ENCODE peak calls at places on chromosomes 6 and 20, in five cellular contexts. Q, K, Y, V and O are unnamed samples.

GRCh38 chr6:132122871-132123270 is 171.7 kb upstream of the CCN2 start:
- DNase-seq in Q (no peak), K (no peak), Y (no peak), V (no peak), O (no peak)

GRCh38 chr6:73455865-73456629 is 4.0 kb upstream of the CGAS start:
- DNase-seq in Q (no peak), K (no peak), V (no peak), Y (no peak), O (peak; percentile 28)

GRCh38 chr6:53944538-53944937 is 149.7 kb downstream of the LRRC1 start:
- DNase-seq in Y (no peak), V (no peak), K (no peak), Q (no peak), O (no peak)

GRCh38 chr20:10604865-10605440 is 68.8 kb downstream of the JAG1 start:
- DNase-seq in Q (no peak), V (no peak), Y (no peak), K (no peak), O (no peak)

GRCh38 chr6:132789398-132789780 is 9.0 kb downstream of the SLC18B1 start:
- DNase-seq in Q (no peak), K (no peak), V (no peak), Y (no peak), O (no peak)

GRCh38 chr6:125099211-125100017 is 54.2 kb upstream of the TPD52L1 start:
- DNase-seq in V (peak; percentile 66), K (peak; percentile 60), Y (no peak), Q (no peak), O (peak; percentile 18)

GRCh38 chr6:170011233-170012142 is 260.1 kb downstream of the ERMARD start:
- DNase-seq in Y (no peak), K (no peak), Q (no peak), V (no peak), O (no peak)

GRCh38 chr6:2503816-2504494 is 246.8 kb downstream of the MYLK4 start:
- DNase-seq in Q (no peak), Y (peak; percentile 52), K (no peak), V (no peak), O (no peak)

GRCh38 chr20:47330071-47330470 is 26.4 kb downstream of the ZMYND8 start:
- DNase-seq in Y (no peak), Q (no peak), K (no peak), V (no peak), O (no peak)

GRCh38 chr6:82006027-82006738 is 241.4 kb downstream of the IBTK start:
- DNase-seq in Q (peak; percentile 44), K (peak; percentile 35), V (peak; percentile 17), Y (no peak), O (peak; percentile 49)

GRCh38 chr20:45611054-45611453 is 18.5 kb upstream of the WFDC10A start:
- DNase-seq in K (no peak), Q (no peak), V (no peak), Y (no peak), O (no peak)

GRCh38 chr20:26216025-26216424 is 519.4 kb upstream of the ZNF337 start:
- DNase-seq in Q (no peak), V (no peak), Y (no peak), K (no peak), O (no peak)

GRCh38 chr6:118875672-118876071 is 18.3 kb upstream of the ASF1A start:
- DNase-seq in V (no peak), Q (no peak), K (no peak), Y (no peak), O (no peak)